ENCODE peak calls at places on chromosomes 12 and 14, in six cellular contexts. T is adipocyte; D is stimulated activated CD4-positive, alpha-beta T cell treated with anti-CD3 and anti-CD28 coated beads, Interleukin-2, amount 100 ng/mL, for 48 hours; P is neuronal stem cell; J is A549; U is left cardiac atrium. I is an unnamed sample.

GRCh38 chr14:100526632-100527031 is 60.6 kb downstream of the BEGAIN start:
- DNase-seq in T (no peak), D (no peak), P (no peak), J (no peak), U (no peak), I (no peak)

GRCh38 chr14:81449114-81449513 is 49.0 kb upstream of the STON2 start:
- DNase-seq in T (no peak), D (no peak), P (no peak), J (no peak), U (no peak), I (no peak)

GRCh38 chr12:50488801-50489200 is 16.0 kb upstream of the DIP2B start:
- DNase-seq in T (no peak), D (no peak), P (no peak), J (no peak), U (no peak), I (no peak)

GRCh38 chr12:95805864-95806669 is 15.5 kb upstream of the NTN4 start:
- DNase-seq in T (peak), D (no peak), P (no peak), J (peak), U (peak), I (peak)

GRCh38 chr14:77316872-77317271 is 3.8 kb downstream of the POMT2 start:
- DNase-seq in T (no peak), D (no peak), P (no peak), J (no peak), U (no peak), I (no peak)

GRCh38 chr12:45324391-45324790 is 108.5 kb downstream of the ANO6 start:
- DNase-seq in T (no peak), D (no peak), P (no peak), J (no peak), U (no peak), I (no peak)

GRCh38 chr12:48185181-48185919 is 1.9 kb downstream of the CCDC184 start:
- DNase-seq in T (no peak), D (no peak), P (no peak), J (no peak), U (no peak), I (no peak)

GRCh38 chr12:54650409-54650808 is 2.2 kb upstream of the DCD start:
- DNase-seq in T (no peak), D (no peak), P (no peak), J (no peak), U (no peak), I (no peak)

GRCh38 chr12:16008442-16008841 is 97.3 kb downstream of the DERA start:
- DNase-seq in T (no peak), D (no peak), P (no peak), J (no peak), U (no peak), I (no peak)

GRCh38 chr12:104314242-104314614 is 10.7 kb downstream of the EID3 start:
- DNase-seq in T (no peak), D (no peak), P (no peak), J (no peak), U (no peak), I (no peak)

GRCh38 chr14:61526405-61527312 is 168.7 kb upstream of the HIF1A start:
- DNase-seq in T (no peak), D (no peak), P (no peak), J (no peak), U (no peak), I (no peak)

GRCh38 chr12:34395056-34396005 is 373.0 kb downstream of the ALG10 start:
- DNase-seq in T (no peak), D (no peak), P (no peak), J (no peak), U (peak), I (no peak)

GRCh38 chr14:105075364-105076295 is 10.4 kb upstream of the GPR132 start:
- DNase-seq in T (peak), D (no peak), P (no peak), J (no peak), U (peak), I (no peak)

GRCh38 chr14:92917041-92917940 is 5.7 kb upstream of the CHGA start:
- DNase-seq in T (no peak), D (no peak), P (no peak), J (no peak), U (no peak), I (no peak)

GRCh38 chr14:80239631-80240030 is 28.3 kb upstream of the DIO2 start:
- DNase-seq in T (peak), D (no peak), P (no peak), J (no peak), U (no peak), I (no peak)

GRCh38 chr12:95169368-95169767 is 47.9 kb downstream of the FGD6 start:
- DNase-seq in T (peak), D (no peak), P (no peak), J (peak), U (peak), I (no peak)

GRCh38 chr14:58749066-58749669 is 111.4 kb downstream of the DACT1 start:
- DNase-seq in T (peak), D (peak), P (no peak), J (peak), U (no peak), I (no peak)

GRCh38 chr14:41718477-41719166 is 111.9 kb downstream of the LRFN5 start:
- DNase-seq in T (no peak), D (no peak), P (no peak), J (no peak), U (no peak), I (no peak)

GRCh38 chr14:76024211-76024907 is 38.8 kb downstream of the IFT43 start:
- DNase-seq in T (no peak), D (no peak), P (no peak), J (no peak), U (no peak), I (no peak)

GRCh38 chr14:67426983-67427601 is 15.1 kb upstream of the PLEK2 start:
- DNase-seq in T (peak), D (peak), P (peak), J (peak), U (peak), I (peak)

GRCh38 chr14:73245401-73246325 is 8.4 kb downstream of the PAPLN start:
- DNase-seq in T (peak), D (peak), P (no peak), J (no peak), U (peak), I (no peak)

GRCh38 chr14:105117257-105117646 is 51.3 kb downstream of the JAG2 start:
- DNase-seq in T (no peak), D (no peak), P (no peak), J (no peak), U (no peak), I (no peak)

GRCh38 chr12:49824886-49825285 is 3.3 kb downstream of the NCKAP5L start:
- DNase-seq in T (peak), D (no peak), P (no peak), J (no peak), U (no peak), I (no peak)

GRCh38 chr14:21428930-21429329 is 27.0 kb downstream of the CHD8 start:
- DNase-seq in T (no peak), D (no peak), P (no peak), J (no peak), U (no peak), I (no peak)

GRCh38 chr14:94028450-94028826 is 2.3 kb downstream of the OTUB2 start:
- DNase-seq in T (no peak), D (peak), P (no peak), J (no peak), U (no peak), I (no peak)

GRCh38 chr12:47164116-47164515 is 84.4 kb upstream of the AMIGO2 start:
- DNase-seq in T (no peak), D (no peak), P (no peak), J (no peak), U (no peak), I (no peak)

GRCh38 chr14:89435527-89436273 is 18.7 kb upstream of the FOXN3 start:
- DNase-seq in T (no peak), D (no peak), P (no peak), J (no peak), U (no peak), I (no peak)

GRCh38 chr12:78396538-78396937 is 468.0 kb upstream of the SYT1 start:
- DNase-seq in T (no peak), D (no peak), P (no peak), J (no peak), U (no peak), I (no peak)

GRCh38 chr12:51189790-51190355 is 16.9 kb upstream of the TFCP2 start:
- DNase-seq in T (no peak), D (no peak), P (no peak), J (no peak), U (no peak), I (no peak)

GRCh38 chr12:49287876-49288275 is 7.1 kb upstream of the PRPH start:
- DNase-seq in T (no peak), D (no peak), P (no peak), J (no peak), U (no peak), I (no peak)

GRCh38 chr14:44374906-44375305 is 132.2 kb downstream of the FSCB start:
- DNase-seq in T (no peak), D (no peak), P (no peak), J (no peak), U (no peak), I (no peak)

GRCh38 chr14:66088661-66089060 is 397.5 kb upstream of the CCDC196 start:
- DNase-seq in T (peak), D (no peak), P (no peak), J (no peak), U (no peak), I (no peak)

GRCh38 chr14:66998013-66998412 is 191.2 kb upstream of the GARIN2 start:
- DNase-seq in T (no peak), D (no peak), P (no peak), J (no peak), U (no peak), I (no peak)

GRCh38 chr14:100844846-100845245 is 18.9 kb downstream of the MEG3 start:
- DNase-seq in T (no peak), D (no peak), P (no peak), J (no peak), U (peak), I (no peak)

GRCh38 chr12:91413591-91413990 is 231.0 kb upstream of the DCN start:
- DNase-seq in T (peak), D (no peak), P (no peak), J (no peak), U (no peak), I (no peak)

GRCh38 chr14:106883218-106883692 is 1356.9 kb downstream of the TMEM121 start:
- DNase-seq in T (peak), D (no peak), P (no peak), J (no peak), U (peak), I (no peak)